ENCODE peak calls at places on chromosomes 2 and 18, in six cellular contexts. Q is type B pancreatic cell; R is GM20000; T is stimulated activated CD4-positive, alpha-beta T cell treated with anti-CD3 and anti-CD28 coated beads, Interleukin-1b, Interleukin-23, amount 100 ng/mL, for 24 hours; A is lung microvascular endothelial cell; U is T-cell. S is an unnamed sample.

GRCh38 chr18:2978626-2979025 is 34.3 kb downstream of the LPIN2 start:
- DNase-seq in Q (no peak), R (no peak), T (no peak), A (no peak), U (no peak), S (no peak)

GRCh38 chr2:118854507-118855300 is 7.3 kb upstream of the EN1 start:
- DNase-seq in Q (no peak), R (peak; percentile 36), T (no peak), A (no peak), U (peak; percentile 4), S (no peak)

GRCh38 chr2:105749583-105750399 is 5.1 kb downstream of the NCK2 start:
- DNase-seq in Q (peak; percentile 6), R (no peak), T (no peak), A (no peak), U (peak; percentile 41), S (peak; percentile 69)

GRCh38 chr18:7946724-7947377 is 379.7 kb downstream of the PTPRM start:
- DNase-seq in Q (no peak), R (no peak), T (no peak), A (peak; percentile 62), U (peak; percentile 38), S (no peak)

GRCh38 chr2:26724004-26724750 is 31.7 kb downstream of the KCNK3 start:
- DNase-seq in Q (no peak), R (no peak), T (no peak), A (no peak), U (no peak), S (peak; percentile 76)

GRCh38 chr2:217142649-217143266 is 282.9 kb upstream of the TNP1 start:
- DNase-seq in Q (no peak), R (no peak), T (no peak), A (peak; percentile 63), U (no peak), S (no peak)

GRCh38 chr2:216082805-216083204 is 1.1 kb downstream of the TMEM169 start:
- DNase-seq in Q (no peak), R (no peak), T (no peak), A (no peak), U (no peak), S (no peak)

GRCh38 chr2:190514676-190515075 is 19.8 kb downstream of the NEMP2 start:
- DNase-seq in Q (no peak), R (no peak), T (no peak), A (no peak), U (no peak), S (no peak)

GRCh38 chr18:42635378-42636048 is 480.0 kb downstream of the RIT2 start:
- DNase-seq in Q (no peak), R (no peak), T (no peak), A (no peak), U (no peak), S (no peak)

GRCh38 chr18:76131738-76132137 is 363.3 kb downstream of the ZNF516 start:
- DNase-seq in Q (no peak), R (no peak), T (peak; percentile 15), A (no peak), U (no peak), S (no peak)

GRCh38 chr2:5391361-5391760 is 300.8 kb upstream of the SOX11 start:
- DNase-seq in Q (no peak), R (no peak), T (no peak), A (no peak), U (no peak), S (no peak)

S was measured in retinal pigment epithelial cell.